ENCODE peak calls at places on chromosomes 5 and 9, in nine cellular contexts. V is CD4-positive, alpha-beta T cell; O is psoas muscle; D is dorsolateral prefrontal cortex; M is right lobe of liver; J is CD8-positive, alpha-beta T cell; Z is adrenal gland; G is right atrium auricular region; C is pancreas. S is an unnamed sample.

GRCh38 chr9:83708515-83709158 is 879 bp upstream of the UBQLN1 start:
- DNase-seq in V (no peak), O (peak), D (peak), M (peak), J (peak), Z (peak), G (peak), C (peak), S (peak)

GRCh38 chr5:99317136-99317535 is 388.3 kb upstream of the CHD1 start:
- DNase-seq in V (no peak), O (no peak), D (no peak), M (no peak), J (no peak), Z (no peak), G (no peak), C (no peak), S (peak)

GRCh38 chr5:133895979-133896378 is 72.4 kb downstream of the C5orf15 start:
- DNase-seq in V (no peak), O (no peak), D (no peak), M (no peak), J (no peak), Z (no peak), G (no peak), C (no peak), S (no peak)

GRCh38 chr5:120229036-120229435 is 235.1 kb upstream of the PRR16 start:
- DNase-seq in V (no peak), O (no peak), D (no peak), M (no peak), J (no peak), Z (no peak), G (no peak), C (no peak), S (no peak)

GRCh38 chr5:100615362-100615761 is 80.2 kb downstream of the FAM174A start:
- DNase-seq in V (no peak), O (no peak), D (no peak), M (no peak), J (no peak), Z (no peak), G (no peak), C (no peak), S (no peak)

GRCh38 chr9:112533660-112534059 is 47.0 kb downstream of the KIAA1958 start:
- DNase-seq in V (no peak), O (no peak), D (no peak), M (no peak), J (no peak), Z (no peak), G (no peak), C (no peak), S (peak)

GRCh38 chr5:170691623-170692022 is 91.9 kb upstream of the GABRP start:
- DNase-seq in V (no peak), O (no peak), D (no peak), M (no peak), J (no peak), Z (no peak), G (no peak), C (no peak), S (peak)

GRCh38 chr9:104993291-104993963 is 65.5 kb upstream of the ABCA1 start:
- DNase-seq in V (no peak), O (peak), D (no peak), M (peak), J (no peak), Z (peak), G (peak), C (peak), S (no peak)

GRCh38 chr5:160837211-160837610 is 14.8 kb downstream of the ATP10B start:
- DNase-seq in V (no peak), O (no peak), D (no peak), M (no peak), J (no peak), Z (no peak), G (no peak), C (no peak), S (no peak)

GRCh38 chr5:102561894-102562760 is 63.3 kb upstream of the SLCO6A1 start:
- DNase-seq in V (no peak), O (no peak), D (no peak), M (no peak), J (no peak), Z (peak), G (no peak), C (no peak), S (peak)

GRCh38 chr5:97501965-97502305 is 318.9 kb upstream of the RIOK2 start:
- DNase-seq in V (no peak), O (no peak), D (no peak), M (no peak), J (no peak), Z (no peak), G (no peak), C (no peak), S (no peak)

GRCh38 chr9:120650352-120650751 is 63.9 kb downstream of the MEGF9 start:
- DNase-seq in V (no peak), O (no peak), D (no peak), M (peak), J (no peak), Z (no peak), G (no peak), C (no peak), S (no peak)

GRCh38 chr9:136314056-136314416 is 10.1 kb upstream of the CCDC187 start:
- DNase-seq in V (no peak), O (no peak), D (no peak), M (no peak), J (no peak), Z (no peak), G (no peak), C (no peak), S (no peak)

GRCh38 chr5:143245929-143246561 is 157.4 kb downstream of the NR3C1 start:
- DNase-seq in V (no peak), O (peak), D (no peak), M (no peak), J (no peak), Z (peak), G (no peak), C (no peak), S (peak)

GRCh38 chr9:135330685-135331590 is 148.6 kb upstream of the PPP1R26 start:
- DNase-seq in V (no peak), O (no peak), D (peak), M (no peak), J (no peak), Z (no peak), G (no peak), C (peak), S (no peak)

GRCh38 chr5:115884704-115885103 is 43.0 kb downstream of the AP3S1 start:
- DNase-seq in V (no peak), O (no peak), D (no peak), M (no peak), J (no peak), Z (no peak), G (no peak), C (no peak), S (no peak)

GRCh38 chr5:57745029-57745428 is 262.4 kb upstream of the ACTBL2 start:
- DNase-seq in V (no peak), O (no peak), D (no peak), M (no peak), J (no peak), Z (no peak), G (no peak), C (no peak), S (no peak)

GRCh38 chr5:1797109-1797800 is 2.4 kb downstream of the MRPL36 start:
- DNase-seq in V (no peak), O (no peak), D (no peak), M (peak), J (no peak), Z (no peak), G (no peak), C (no peak), S (no peak)

GRCh38 chr9:27665121-27665520 is 91.8 kb upstream of the C9orf72 start:
- DNase-seq in V (no peak), O (no peak), D (no peak), M (no peak), J (no peak), Z (no peak), G (no peak), C (no peak), S (no peak)

GRCh38 chr5:152271420-152271819 is 133.7 kb downstream of the NMUR2 start:
- DNase-seq in V (no peak), O (no peak), D (no peak), M (no peak), J (no peak), Z (peak), G (no peak), C (peak), S (peak)

GRCh38 chr5:56314536-56314935 is 81.4 kb upstream of the ANKRD55 start:
- DNase-seq in V (peak), O (no peak), D (no peak), M (no peak), J (peak), Z (peak), G (no peak), C (no peak), S (peak)

GRCh38 chr5:472076-472655 is 29.2 kb downstream of the EXOC3 start:
- DNase-seq in V (no peak), O (peak), D (no peak), M (no peak), J (no peak), Z (peak), G (no peak), C (peak), S (no peak)

GRCh38 chr5:143585970-143586369 is 182.5 kb upstream of the NR3C1 start:
- DNase-seq in V (no peak), O (no peak), D (no peak), M (no peak), J (no peak), Z (no peak), G (no peak), C (no peak), S (peak)

GRCh38 chr5:178467261-178468195 is 122.7 kb downstream of the COL23A1 start:
- DNase-seq in V (no peak), O (no peak), D (no peak), M (no peak), J (no peak), Z (peak), G (no peak), C (no peak), S (no peak)

GRCh38 chr9:19946446-19947109 is 157.7 kb upstream of the SLC24A2 start:
- DNase-seq in V (no peak), O (no peak), D (no peak), M (no peak), J (no peak), Z (no peak), G (no peak), C (no peak), S (peak)

GRCh38 chr9:22010881-22011625 is 1.9 kb upstream of the CDKN2B start:
- DNase-seq in V (no peak), O (no peak), D (no peak), M (no peak), J (no peak), Z (peak), G (no peak), C (no peak), S (no peak)

GRCh38 chr5:139443766-139444473 is 4.6 kb upstream of the DNAJC18 start:
- DNase-seq in V (no peak), O (no peak), D (no peak), M (no peak), J (no peak), Z (no peak), G (no peak), C (no peak), S (no peak)

DNA sequence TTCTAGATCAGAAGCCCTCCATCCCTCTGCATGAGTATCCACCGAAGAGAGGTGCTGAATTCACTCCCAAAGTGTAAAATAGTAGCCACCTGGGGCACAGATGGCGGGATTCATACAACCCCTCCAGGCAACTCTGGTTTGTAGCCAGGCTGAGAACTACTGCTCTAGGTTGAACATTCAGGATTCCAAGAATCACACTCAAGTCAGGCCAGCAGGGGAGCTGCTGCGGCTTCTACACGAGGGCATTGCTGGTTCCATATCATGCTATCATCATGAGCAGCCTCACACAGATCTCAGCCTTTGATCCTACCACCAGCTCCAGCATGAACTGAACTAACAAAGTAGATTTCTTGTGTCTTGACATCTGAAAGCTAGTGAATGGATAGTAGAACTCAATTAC is 367.9 kb downstream of the DIRAS2 start:
- DNase-seq in V (no peak), O (no peak), D (no peak), M (no peak), J (no peak), Z (no peak), G (no peak), C (no peak), S (no peak)
- TF ChIP-seq CTCF in V (no peak), O (no peak), D (no peak), M (no peak), J (no peak), Z (no peak), G (no peak), C (no peak), S (no peak)

DNA sequence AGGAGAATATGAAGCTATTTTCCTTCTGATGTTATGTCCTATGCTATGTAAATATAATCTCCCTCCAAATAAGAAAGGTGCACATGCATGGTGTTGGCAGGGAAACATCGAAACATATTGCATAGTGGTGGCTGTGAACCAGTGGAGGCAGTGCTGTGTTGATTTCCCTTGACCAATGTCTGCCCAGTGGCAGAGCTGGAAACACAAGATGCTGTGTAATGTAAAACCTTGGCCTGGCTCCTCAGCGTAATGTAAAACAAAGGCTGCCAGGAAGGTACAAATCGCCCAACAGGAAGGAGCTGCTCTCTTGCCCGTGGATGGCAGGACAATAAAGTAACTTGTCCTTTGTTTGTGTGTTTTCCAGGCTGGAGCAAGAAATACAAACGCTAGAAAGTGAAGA is 143.4 kb downstream of the PALM2AKAP2 start:
- DNase-seq in V (no peak), O (no peak), D (no peak), M (no peak), J (no peak), Z (peak), G (no peak), C (no peak), S (no peak)
- H3K27ac ChIP-seq in V (no peak), O (peak), D (no peak), M (peak), J (no peak), Z (no peak), G (no peak), C (no peak), S (no peak)

DNA sequence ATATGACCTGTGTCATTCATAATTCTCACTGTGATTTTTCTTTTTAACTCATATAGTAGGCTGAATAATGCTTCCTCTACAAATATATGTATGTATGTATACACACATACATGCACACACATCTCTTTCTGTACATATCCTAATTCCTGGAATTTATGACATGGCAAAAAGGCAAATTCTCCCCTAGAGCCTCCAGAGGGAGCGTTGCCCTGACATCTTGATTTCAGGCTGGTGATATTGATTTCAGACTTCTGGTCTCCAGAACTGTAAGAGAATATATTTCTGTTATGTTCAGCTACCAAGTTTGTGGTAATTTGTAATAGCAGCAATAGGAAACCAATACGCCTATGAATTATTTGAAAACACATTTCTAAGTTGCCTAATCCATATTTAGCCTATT is 166.6 kb upstream of the GAS1 start:
- DNase-seq in V (no peak), O (no peak), D (no peak), M (no peak), J (no peak), Z (no peak), G (no peak), C (no peak), S (no peak)
- TF ChIP-seq CTCF in V (no peak), O (no peak), D (no peak), M (no peak), J (no peak), Z (no peak), G (no peak), C (no peak), S (peak)

GRCh38 chr5:168179185-168179584 is 112.3 kb upstream of the WWC1 start:
- DNase-seq in V (no peak), O (no peak), D (no peak), M (no peak), J (no peak), Z (no peak), G (no peak), C (no peak), S (peak)

GRCh38 chr5:168174376-168174775 is 117.1 kb upstream of the WWC1 start:
- DNase-seq in V (no peak), O (no peak), D (no peak), M (no peak), J (no peak), Z (no peak), G (no peak), C (no peak), S (no peak)

GRCh38 chr5:168176251-168176650 is 115.2 kb upstream of the WWC1 start:
- DNase-seq in V (no peak), O (no peak), D (no peak), M (no peak), J (no peak), Z (no peak), G (no peak), C (no peak), S (no peak)

GRCh38 chr5:168177831-168178450 is 113.5 kb upstream of the WWC1 start:
- DNase-seq in V (no peak), O (no peak), D (no peak), M (no peak), J (no peak), Z (no peak), G (no peak), C (no peak), S (no peak)

GRCh38 chr5:168176941-168177340 is 114.5 kb upstream of the WWC1 start:
- DNase-seq in V (no peak), O (no peak), D (no peak), M (no peak), J (no peak), Z (no peak), G (no peak), C (no peak), S (no peak)
- H3K27ac ChIP-seq in V (no peak), O (no peak), D (no peak), M (no peak), J (no peak), Z (no peak), G (no peak), C (no peak), S (no peak)

GRCh38 chr9:129445794-129446306 is 175.1 kb downstream of the C9orf50 start:
- DNase-seq in V (no peak), O (no peak), D (no peak), M (no peak), J (no peak), Z (no peak), G (no peak), C (no peak), S (no peak)
- TF ChIP-seq CTCF in V (no peak), O (no peak), D (no peak), M (no peak), J (no peak), Z (no peak), G (no peak), C (no peak), S (no peak)

DNA sequence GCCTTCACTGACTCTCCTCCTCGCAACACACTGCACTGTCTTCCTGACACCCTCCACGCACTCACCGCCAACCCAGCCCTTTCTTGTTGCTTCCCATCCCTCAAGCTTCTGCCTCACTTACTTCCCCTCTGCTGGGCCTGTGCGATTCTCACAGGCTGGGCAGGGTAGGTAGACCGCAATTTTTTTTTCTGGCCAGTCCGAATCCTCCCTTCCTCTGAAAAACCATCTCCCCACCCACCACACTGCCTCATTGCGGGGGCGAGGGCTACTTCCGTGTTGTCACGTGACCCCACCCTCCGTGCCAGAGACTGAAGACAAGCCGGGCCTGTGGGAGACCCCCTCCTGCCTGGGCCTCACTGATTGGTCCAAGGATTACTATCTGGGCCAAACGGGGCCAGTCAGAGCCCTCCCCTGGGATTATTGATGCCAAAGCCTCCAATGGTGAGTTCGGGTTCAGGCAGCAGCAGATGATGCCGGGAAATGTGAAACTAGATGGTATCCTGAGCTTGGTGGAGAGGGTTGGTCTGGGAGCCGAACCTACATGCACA is 73.1 kb downstream of the STK10 start:
- DNase-seq in V (peak), O (peak), D (no peak), M (peak), J (peak), Z (peak), G (no peak), C (no peak), S (no peak)
- H3K27ac ChIP-seq in V (peak), O (no peak), D (no peak), M (peak), J (peak), Z (no peak), G (no peak), C (no peak), S (no peak)

GRCh38 chr5:153752890-153753289 is 262.4 kb downstream of the GRIA1 start:
- DNase-seq in V (no peak), O (no peak), D (no peak), M (no peak), J (no peak), Z (no peak), G (no peak), C (no peak), S (no peak)

GRCh38 chr5:153755913-153756500 is 265.5 kb downstream of the GRIA1 start:
- DNase-seq in V (no peak), O (no peak), D (no peak), M (no peak), J (no peak), Z (no peak), G (no peak), C (no peak), S (no peak)

GRCh38 chr5:153753645-153754432 is 263.4 kb downstream of the GRIA1 start:
- DNase-seq in V (no peak), O (no peak), D (no peak), M (no peak), J (no peak), Z (no peak), G (no peak), C (no peak), S (no peak)

DNA sequence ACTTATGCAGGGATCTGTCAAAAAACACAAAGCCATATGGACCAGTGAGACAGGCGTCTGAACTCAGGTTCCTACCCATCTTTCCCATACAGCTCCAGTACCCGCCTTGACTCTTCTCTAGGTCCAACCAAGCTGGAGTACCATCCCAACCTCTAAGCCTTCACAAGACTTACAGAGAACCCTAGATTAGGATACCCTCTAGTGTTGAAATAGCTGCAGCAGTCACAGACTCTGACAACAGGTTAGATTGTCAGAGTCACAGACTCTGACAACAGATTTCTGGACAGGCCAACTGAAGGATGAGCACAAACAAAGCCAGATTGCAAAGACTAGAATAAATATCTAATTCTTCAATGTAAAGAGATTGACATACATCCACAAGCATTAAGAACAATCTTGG is 266.1 kb downstream of the GRIA1 start:
- DNase-seq in V (no peak), O (no peak), D (no peak), M (no peak), J (no peak), Z (no peak), G (no peak), C (no peak), S (peak)
- TF ChIP-seq CTCF in V (no peak), O (no peak), D (no peak), M (no peak), J (no peak), Z (no peak), G (no peak), C (no peak), S (peak)

GRCh38 chr5:150901446-150901845 is 3.3 kb downstream of the ZNF300 start:
- DNase-seq in V (no peak), O (no peak), D (no peak), M (no peak), J (no peak), Z (no peak), G (no peak), C (no peak), S (no peak)

GRCh38 chr5:150904479-150905311 is at the start of gene ZNF300:
- DNase-seq in V (peak), O (peak), D (peak), M (peak), J (peak), Z (peak), G (peak), C (peak), S (peak)

GRCh38 chr5:150905312-150905683 is 518 bp upstream of the ZNF300 start:
- DNase-seq in V (no peak), O (no peak), D (no peak), M (no peak), J (no peak), Z (no peak), G (no peak), C (no peak), S (no peak)
- H3K27ac ChIP-seq in V (no peak), O (peak), D (peak), M (no peak), J (peak), Z (no peak), G (no peak), C (peak), S (peak)

GRCh38 chr9:109317979-109318671 is 2.7 kb downstream of the EPB41L4B start:
- DNase-seq in V (no peak), O (no peak), D (no peak), M (no peak), J (no peak), Z (no peak), G (no peak), C (no peak), S (no peak)
- TF ChIP-seq CTCF in V (no peak), O (no peak), D (no peak), M (no peak), J (no peak), Z (no peak), G (no peak), C (no peak), S (no peak)

S was measured in A673.